ENCODE peak calls at places on chromosomes 16 and 17, in four cellular contexts. One of them, this sample, is unnamed.

GRCh38 chr17:49703557-49704277 is 4.0 kb downstream of the SLC35B1 start:
- DNase-seq in PC-3: peak
- DNase-seq in MM.1S: peak
- DNase-seq in SK-N-SH: no peak
- DNase-seq in this sample: peak

GRCh38 chr16:20726661-20727060 is 15.0 kb downstream of the THUMPD1 start:
- DNase-seq in PC-3: no peak
- DNase-seq in MM.1S: no peak
- DNase-seq in SK-N-SH: no peak
- DNase-seq in this sample: no peak

GRCh38 chr17:52027620-52028019 is 130.9 kb downstream of the CA10 start:
- DNase-seq in MM.1S: no peak
- DNase-seq in SK-N-SH: no peak
- DNase-seq in PC-3: peak
- DNase-seq in this sample: peak

GRCh38 chr16:77856455-77857138 is 68.2 kb downstream of the VAT1L start:
- DNase-seq in SK-N-SH: no peak
- DNase-seq in PC-3: no peak
- DNase-seq in MM.1S: no peak
- DNase-seq in this sample: no peak

GRCh38 chr17:3282901-3283300 is 15.3 kb downstream of the OR3A1 start:
- DNase-seq in MM.1S: no peak
- DNase-seq in PC-3: peak
- DNase-seq in SK-N-SH: no peak
- DNase-seq in this sample: no peak

GRCh38 chr16:14502932-14503741 is 126.9 kb downstream of the PARN start:
- DNase-seq in MM.1S: peak
- DNase-seq in SK-N-SH: no peak
- DNase-seq in PC-3: peak
- DNase-seq in this sample: peak

GRCh38 chr16:361872-362701 is 8.3 kb downstream of the MRPL28 start:
- DNase-seq in PC-3: peak
- DNase-seq in MM.1S: peak
- DNase-seq in SK-N-SH: peak
- DNase-seq in this sample: peak

GRCh38 chr16:17939723-17940122 is 396.8 kb downstream of the NPIPA8 start:
- DNase-seq in SK-N-SH: no peak
- DNase-seq in PC-3: no peak
- DNase-seq in MM.1S: peak
- DNase-seq in this sample: no peak

GRCh38 chr17:41678411-41678906 is 10.2 kb upstream of the EIF1 start:
- DNase-seq in SK-N-SH: no peak
- DNase-seq in PC-3: peak
- DNase-seq in MM.1S: no peak
- DNase-seq in this sample: no peak

GRCh38 chr16:13453938-13454553 is 465.9 kb upstream of the ERCC4 start:
- DNase-seq in SK-N-SH: peak
- DNase-seq in MM.1S: peak
- DNase-seq in PC-3: peak
- DNase-seq in this sample: no peak

GRCh38 chr17:40556198-40556661 is 9.0 kb downstream of the CCR7 start:
- DNase-seq in MM.1S: no peak
- DNase-seq in PC-3: no peak
- DNase-seq in SK-N-SH: no peak
- DNase-seq in this sample: no peak

GRCh38 chr17:17999364-18000007 is 26.8 kb downstream of the DRC3 start:
- DNase-seq in PC-3: no peak
- DNase-seq in SK-N-SH: no peak
- DNase-seq in MM.1S: no peak
- DNase-seq in this sample: no peak

GRCh38 chr17:57902117-57902799 is 52.4 kb upstream of the MRPS23 start:
- DNase-seq in PC-3: no peak
- DNase-seq in MM.1S: no peak
- DNase-seq in SK-N-SH: no peak
- DNase-seq in this sample: no peak

GRCh38 chr17:7914771-7915610 is 1.1 kb downstream of the RNF227 start:
- DNase-seq in PC-3: peak
- DNase-seq in MM.1S: no peak
- DNase-seq in SK-N-SH: no peak
- DNase-seq in this sample: peak

GRCh38 chr17:49106366-49107210 is 26.0 kb upstream of the B4GALNT2 start:
- DNase-seq in MM.1S: no peak
- DNase-seq in SK-N-SH: no peak
- DNase-seq in PC-3: peak
- DNase-seq in this sample: peak

GRCh38 chr17:69506489-69506888 is 92.0 kb downstream of the MAP2K6 start:
- DNase-seq in SK-N-SH: no peak
- DNase-seq in PC-3: peak
- DNase-seq in MM.1S: no peak
- DNase-seq in this sample: no peak

DNA sequence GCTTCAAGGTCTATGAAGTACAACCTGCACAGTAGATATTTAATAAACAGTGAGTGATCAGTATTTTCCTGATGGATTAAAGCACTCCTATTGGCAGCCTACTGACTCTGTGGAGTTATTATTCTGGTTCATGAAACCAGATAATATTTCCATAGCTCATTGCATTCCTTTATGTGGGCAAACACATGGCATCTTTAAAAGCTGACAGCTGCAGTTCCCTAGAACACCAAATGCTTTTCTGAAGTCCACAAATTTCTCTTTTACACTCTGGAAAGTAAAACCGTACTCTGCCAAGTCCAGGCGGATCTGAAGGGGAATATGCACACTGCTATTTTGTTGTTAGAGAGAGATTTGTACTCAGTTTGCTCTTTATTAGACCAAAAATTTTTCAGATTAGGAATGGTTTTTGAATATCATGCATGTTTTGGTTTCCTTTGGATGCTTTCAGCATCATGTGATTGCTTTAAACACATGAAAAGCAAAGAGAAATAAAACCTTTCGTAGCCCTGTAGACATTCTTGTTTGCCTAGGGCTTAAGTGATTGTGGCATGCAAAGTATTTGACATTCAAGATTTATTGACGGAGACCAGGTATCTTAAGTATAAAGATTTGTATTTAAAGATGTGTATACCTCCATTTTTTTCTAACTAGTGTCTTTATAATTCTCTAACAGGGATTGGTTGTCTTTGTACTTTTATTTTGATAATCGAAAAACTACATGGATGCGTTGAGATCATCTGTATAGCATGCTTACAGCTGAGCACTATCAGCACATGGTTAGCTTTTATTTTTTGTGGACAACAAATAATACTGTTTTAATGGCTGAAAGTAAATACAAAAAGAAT is 19.5 kb downstream of the SEC14L1 start:
- DNase-seq in PC-3: no peak
- DNase-seq in SK-N-SH: no peak
- DNase-seq in MM.1S: no peak
- DNase-seq in this sample: no peak
- H2AFZ ChIP-seq in PC-3: no peak
- H2AFZ ChIP-seq in SK-N-SH: no peak
- H2AFZ ChIP-seq in MM.1S: no peak
- H2AFZ ChIP-seq in this sample: no peak

GRCh38 chr16:50821586-50821985 is 79.7 kb downstream of the CYLD start:
- DNase-seq in PC-3: peak
- DNase-seq in MM.1S: no peak
- DNase-seq in SK-N-SH: no peak
- DNase-seq in this sample: no peak
- TF ChIP-seq CTCF in PC-3: peak
- TF ChIP-seq CTCF in MM.1S: no peak
- TF ChIP-seq CTCF in SK-N-SH: peak
- TF ChIP-seq CTCF in this sample: no peak

DNA sequence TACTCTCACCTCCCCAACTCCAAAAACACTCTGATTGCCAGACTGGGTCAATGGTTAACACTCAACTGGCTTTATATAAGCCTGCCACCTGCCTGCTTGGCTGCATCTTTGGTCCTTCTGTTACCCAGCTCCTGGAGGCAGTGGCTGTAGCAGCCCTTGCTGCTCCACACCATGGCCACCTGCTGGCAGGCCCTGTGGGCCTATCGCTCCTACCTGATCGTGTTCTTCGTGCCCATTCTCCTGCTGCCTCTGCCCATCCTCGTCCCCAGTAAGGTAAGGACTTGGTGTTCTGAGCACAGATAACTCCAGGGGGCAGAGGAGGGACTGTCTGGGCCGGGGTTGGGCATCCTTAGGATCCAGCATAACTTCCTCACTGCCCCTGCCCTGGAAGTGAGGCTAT is at the start of gene SLC13A2:
- DNase-seq in SK-N-SH: no peak
- DNase-seq in MM.1S: no peak
- DNase-seq in PC-3: no peak
- DNase-seq in this sample: no peak
- H2AFZ ChIP-seq in SK-N-SH: no peak
- H2AFZ ChIP-seq in MM.1S: no peak
- H2AFZ ChIP-seq in PC-3: no peak
- H2AFZ ChIP-seq in this sample: no peak

DNA sequence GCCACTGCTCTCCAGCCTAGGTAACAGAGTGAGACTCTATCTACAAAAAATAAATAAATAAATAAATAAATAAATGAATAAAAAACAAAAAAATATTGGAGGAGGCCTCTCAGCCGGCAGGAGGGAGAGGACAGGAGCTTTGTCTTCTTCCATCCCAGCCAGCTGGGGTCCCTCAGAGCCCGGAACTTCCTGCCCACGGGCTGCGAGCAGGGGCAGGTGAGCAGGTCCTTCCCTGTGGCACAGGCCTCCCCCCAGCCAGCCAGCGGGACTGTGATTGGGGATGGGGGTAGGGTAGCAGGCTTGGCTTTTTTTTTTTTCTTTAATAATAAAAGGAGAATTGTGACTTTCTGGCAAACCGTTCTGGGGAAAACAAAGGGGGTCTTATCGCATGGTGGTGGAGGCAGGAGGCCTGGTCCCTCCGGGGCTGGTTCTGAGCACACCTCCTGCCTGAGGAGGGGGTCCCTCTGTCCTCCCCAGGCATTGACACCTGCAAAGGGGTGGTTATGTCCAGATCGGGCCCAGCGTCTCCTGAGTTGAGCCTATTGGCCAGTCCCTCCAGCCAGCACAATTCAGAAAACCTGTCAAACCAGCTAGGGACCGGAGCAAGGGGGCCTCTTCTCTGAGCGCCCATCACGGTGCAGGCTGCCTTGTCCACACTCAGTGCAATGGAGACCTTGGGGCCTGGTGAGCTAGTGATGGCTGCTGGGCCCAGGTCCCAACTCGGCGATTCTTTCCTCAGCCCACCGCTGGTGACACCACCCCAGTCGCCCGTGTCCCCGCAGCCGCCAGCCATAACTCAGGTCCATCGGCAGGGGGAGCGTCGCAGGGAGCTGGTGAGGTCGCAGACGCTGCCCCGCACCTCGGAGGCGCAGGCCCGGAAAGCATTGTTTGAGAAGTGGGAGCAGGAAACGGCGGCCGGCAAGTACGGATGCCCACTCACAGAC is 10.3 kb downstream of the SMTNL2 start:
- DNase-seq in SK-N-SH: peak
- DNase-seq in PC-3: no peak
- DNase-seq in MM.1S: peak
- DNase-seq in this sample: no peak
- TF ChIP-seq CTCF in SK-N-SH: no peak
- TF ChIP-seq CTCF in PC-3: peak
- TF ChIP-seq CTCF in MM.1S: peak
- TF ChIP-seq CTCF in this sample: no peak

This sample was measured in astrocyte.